ENCODE peak calls at places on chromosomes 6 and 20, in eight cellular contexts. One of them, this sample, is unnamed.

GRCh38 chr20:53959849-53960585 is 110.4 kb downstream of the BCAS1 start:
- DNase-seq in BJ: no peak
- DNase-seq in CD8-positive, alpha-beta T cell: no peak
- DNase-seq in B cell: no peak
- DNase-seq in AG10803: peak
- DNase-seq in Peyer's patch: no peak
- DNase-seq in GM06990: no peak
- DNase-seq in left ventricle myocardium inferior: peak
- DNase-seq in this sample: no peak

GRCh38 chr20:3352203-3352602 is 55.3 kb downstream of the DNAAF9 start:
- DNase-seq in BJ: no peak
- DNase-seq in CD8-positive, alpha-beta T cell: no peak
- DNase-seq in B cell: no peak
- DNase-seq in AG10803: no peak
- DNase-seq in Peyer's patch: no peak
- DNase-seq in GM06990: no peak
- DNase-seq in left ventricle myocardium inferior: no peak
- DNase-seq in this sample: no peak

GRCh38 chr20:45044084-45044573 is 56.8 kb downstream of the KCNS1 start:
- DNase-seq in BJ: no peak
- DNase-seq in CD8-positive, alpha-beta T cell: no peak
- DNase-seq in B cell: peak
- DNase-seq in AG10803: peak
- DNase-seq in Peyer's patch: no peak
- DNase-seq in GM06990: no peak
- DNase-seq in left ventricle myocardium inferior: no peak
- DNase-seq in this sample: peak

GRCh38 chr6:114718716-114719270 is 376.0 kb upstream of the HS3ST5 start:
- DNase-seq in BJ: no peak
- DNase-seq in CD8-positive, alpha-beta T cell: no peak
- DNase-seq in B cell: no peak
- DNase-seq in AG10803: no peak
- DNase-seq in Peyer's patch: no peak
- DNase-seq in GM06990: no peak
- DNase-seq in left ventricle myocardium inferior: no peak
- DNase-seq in this sample: no peak

GRCh38 chr6:111437573-111437972 is 45.4 kb downstream of the REV3L start:
- DNase-seq in BJ: no peak
- DNase-seq in CD8-positive, alpha-beta T cell: no peak
- DNase-seq in B cell: no peak
- DNase-seq in AG10803: no peak
- DNase-seq in Peyer's patch: no peak
- DNase-seq in GM06990: no peak
- DNase-seq in left ventricle myocardium inferior: no peak
- DNase-seq in this sample: no peak

GRCh38 chr20:38673261-38673660 is 51.0 kb upstream of the SLC32A1 start:
- DNase-seq in BJ: no peak
- DNase-seq in CD8-positive, alpha-beta T cell: no peak
- DNase-seq in B cell: no peak
- DNase-seq in AG10803: no peak
- DNase-seq in Peyer's patch: no peak
- DNase-seq in GM06990: no peak
- DNase-seq in left ventricle myocardium inferior: no peak
- DNase-seq in this sample: no peak

GRCh38 chr6:4305056-4305455 is 169.7 kb upstream of the ECI2 start:
- DNase-seq in BJ: no peak
- DNase-seq in CD8-positive, alpha-beta T cell: no peak
- DNase-seq in B cell: no peak
- DNase-seq in AG10803: no peak
- DNase-seq in Peyer's patch: no peak
- DNase-seq in GM06990: no peak
- DNase-seq in left ventricle myocardium inferior: no peak
- DNase-seq in this sample: no peak

GRCh38 chr20:32871622-32872160 is 13.0 kb downstream of the EFCAB8 start:
- DNase-seq in BJ: no peak
- DNase-seq in CD8-positive, alpha-beta T cell: no peak
- DNase-seq in B cell: no peak
- DNase-seq in AG10803: no peak
- DNase-seq in Peyer's patch: no peak
- DNase-seq in GM06990: no peak
- DNase-seq in left ventricle myocardium inferior: no peak
- DNase-seq in this sample: no peak

GRCh38 chr6:151067684-151068596 is 171.8 kb upstream of the AKAP12 start:
- DNase-seq in BJ: peak
- DNase-seq in CD8-positive, alpha-beta T cell: no peak
- DNase-seq in B cell: no peak
- DNase-seq in AG10803: peak
- DNase-seq in Peyer's patch: no peak
- DNase-seq in GM06990: no peak
- DNase-seq in left ventricle myocardium inferior: peak
- DNase-seq in this sample: no peak

GRCh38 chr6:34391711-34392496 is 565 bp downstream of the NUDT3 start:
- DNase-seq in BJ: no peak
- DNase-seq in CD8-positive, alpha-beta T cell: peak
- DNase-seq in B cell: peak
- DNase-seq in AG10803: peak
- DNase-seq in Peyer's patch: peak
- DNase-seq in GM06990: peak
- DNase-seq in left ventricle myocardium inferior: peak
- DNase-seq in this sample: peak

GRCh38 chr6:21972516-21972915 is 324.3 kb downstream of the PRL start:
- DNase-seq in BJ: no peak
- DNase-seq in CD8-positive, alpha-beta T cell: no peak
- DNase-seq in B cell: no peak
- DNase-seq in AG10803: no peak
- DNase-seq in Peyer's patch: no peak
- DNase-seq in GM06990: no peak
- DNase-seq in left ventricle myocardium inferior: no peak
- DNase-seq in this sample: no peak

GRCh38 chr6:110953633-110954303 is 4.7 kb upstream of the GTF3C6 start:
- DNase-seq in BJ: no peak
- DNase-seq in CD8-positive, alpha-beta T cell: no peak
- DNase-seq in B cell: no peak
- DNase-seq in AG10803: no peak
- DNase-seq in Peyer's patch: no peak
- DNase-seq in GM06990: no peak
- DNase-seq in left ventricle myocardium inferior: no peak
- DNase-seq in this sample: no peak

GRCh38 chr20:4418141-4418540 is 303.6 kb upstream of the PRND start:
- DNase-seq in BJ: no peak
- DNase-seq in CD8-positive, alpha-beta T cell: no peak
- DNase-seq in B cell: no peak
- DNase-seq in AG10803: no peak
- DNase-seq in Peyer's patch: no peak
- DNase-seq in GM06990: no peak
- DNase-seq in left ventricle myocardium inferior: no peak
- DNase-seq in this sample: no peak

GRCh38 chr6:116633685-116634084 is 17.4 kb downstream of the RSPH4A start:
- DNase-seq in BJ: no peak
- DNase-seq in CD8-positive, alpha-beta T cell: no peak
- DNase-seq in B cell: no peak
- DNase-seq in AG10803: no peak
- DNase-seq in Peyer's patch: no peak
- DNase-seq in GM06990: no peak
- DNase-seq in left ventricle myocardium inferior: no peak
- DNase-seq in this sample: no peak
- TF ChIP-seq CTCF in BJ: peak
- TF ChIP-seq CTCF in CD8-positive, alpha-beta T cell: no peak
- TF ChIP-seq CTCF in B cell: no peak
- TF ChIP-seq CTCF in AG10803: no peak
- TF ChIP-seq CTCF in Peyer's patch: no peak
- TF ChIP-seq CTCF in GM06990: peak
- TF ChIP-seq CTCF in left ventricle myocardium inferior: no peak
- TF ChIP-seq CTCF in this sample: peak

GRCh38 chr6:82085701-82086100 is 161.8 kb downstream of the IBTK start:
- DNase-seq in BJ: no peak
- DNase-seq in CD8-positive, alpha-beta T cell: no peak
- DNase-seq in B cell: no peak
- DNase-seq in AG10803: no peak
- DNase-seq in Peyer's patch: no peak
- DNase-seq in GM06990: no peak
- DNase-seq in left ventricle myocardium inferior: no peak
- DNase-seq in this sample: no peak
- TF ChIP-seq CTCF in BJ: no peak
- TF ChIP-seq CTCF in CD8-positive, alpha-beta T cell: no peak
- TF ChIP-seq CTCF in B cell: no peak
- TF ChIP-seq CTCF in AG10803: no peak
- TF ChIP-seq CTCF in Peyer's patch: no peak
- TF ChIP-seq CTCF in GM06990: no peak
- TF ChIP-seq CTCF in left ventricle myocardium inferior: no peak
- TF ChIP-seq CTCF in this sample: no peak

DNA sequence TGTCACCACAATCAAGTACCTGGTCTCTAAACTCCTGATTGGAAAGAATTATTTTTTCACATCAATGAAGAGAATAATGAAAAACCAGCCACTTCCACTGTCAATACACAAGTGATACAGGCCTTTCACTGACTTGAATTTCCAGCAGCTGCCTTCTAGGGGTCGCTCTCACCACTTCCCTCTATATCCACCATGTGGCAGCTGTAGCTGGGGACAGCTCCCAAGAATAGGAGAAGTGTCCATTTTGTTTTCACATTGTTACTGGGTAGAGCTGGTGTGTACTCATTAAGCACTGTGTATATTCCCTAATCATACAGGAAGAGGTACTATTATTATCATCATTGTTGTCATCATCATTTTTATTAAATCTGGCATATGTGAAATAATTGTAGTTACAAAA is 438.4 kb upstream of the SPTLC3 start:
- DNase-seq in BJ: no peak
- DNase-seq in CD8-positive, alpha-beta T cell: no peak
- DNase-seq in B cell: no peak
- DNase-seq in AG10803: no peak
- DNase-seq in Peyer's patch: no peak
- DNase-seq in GM06990: no peak
- DNase-seq in left ventricle myocardium inferior: no peak
- DNase-seq in this sample: no peak
- TF ChIP-seq CTCF in BJ: no peak
- TF ChIP-seq CTCF in CD8-positive, alpha-beta T cell: no peak
- TF ChIP-seq CTCF in B cell: no peak
- TF ChIP-seq CTCF in AG10803: no peak
- TF ChIP-seq CTCF in Peyer's patch: no peak
- TF ChIP-seq CTCF in GM06990: no peak
- TF ChIP-seq CTCF in left ventricle myocardium inferior: no peak
- TF ChIP-seq CTCF in this sample: no peak

GRCh38 chr6:79613912-79614311 is 17.2 kb upstream of the SH3BGRL2 start:
- DNase-seq in BJ: no peak
- DNase-seq in CD8-positive, alpha-beta T cell: no peak
- DNase-seq in B cell: no peak
- DNase-seq in AG10803: no peak
- DNase-seq in Peyer's patch: no peak
- DNase-seq in GM06990: no peak
- DNase-seq in left ventricle myocardium inferior: no peak
- DNase-seq in this sample: no peak
- TF ChIP-seq CTCF in BJ: no peak
- TF ChIP-seq CTCF in CD8-positive, alpha-beta T cell: no peak
- TF ChIP-seq CTCF in B cell: no peak
- TF ChIP-seq CTCF in AG10803: no peak
- TF ChIP-seq CTCF in Peyer's patch: no peak
- TF ChIP-seq CTCF in GM06990: no peak
- TF ChIP-seq CTCF in left ventricle myocardium inferior: no peak
- TF ChIP-seq CTCF in this sample: no peak

GRCh38 chr20:51014797-51015722 is 7.8 kb downstream of the KCNG1 start:
- DNase-seq in BJ: no peak
- DNase-seq in CD8-positive, alpha-beta T cell: no peak
- DNase-seq in B cell: no peak
- DNase-seq in AG10803: peak
- DNase-seq in Peyer's patch: no peak
- DNase-seq in GM06990: no peak
- DNase-seq in left ventricle myocardium inferior: no peak
- DNase-seq in this sample: peak
- TF ChIP-seq CTCF in BJ: peak
- TF ChIP-seq CTCF in CD8-positive, alpha-beta T cell: no peak
- TF ChIP-seq CTCF in B cell: no peak
- TF ChIP-seq CTCF in AG10803: peak
- TF ChIP-seq CTCF in Peyer's patch: no peak
- TF ChIP-seq CTCF in GM06990: peak
- TF ChIP-seq CTCF in left ventricle myocardium inferior: peak
- TF ChIP-seq CTCF in this sample: peak

GRCh38 chr20:18718129-18718528 is 95.5 kb upstream of the SCP2D1 start:
- DNase-seq in BJ: no peak
- DNase-seq in CD8-positive, alpha-beta T cell: no peak
- DNase-seq in B cell: no peak
- DNase-seq in AG10803: no peak
- DNase-seq in Peyer's patch: no peak
- DNase-seq in GM06990: no peak
- DNase-seq in left ventricle myocardium inferior: no peak
- DNase-seq in this sample: no peak
- TF ChIP-seq CTCF in BJ: no peak
- TF ChIP-seq CTCF in CD8-positive, alpha-beta T cell: no peak
- TF ChIP-seq CTCF in B cell: no peak
- TF ChIP-seq CTCF in AG10803: no peak
- TF ChIP-seq CTCF in Peyer's patch: no peak
- TF ChIP-seq CTCF in GM06990: peak
- TF ChIP-seq CTCF in left ventricle myocardium inferior: no peak
- TF ChIP-seq CTCF in this sample: peak

GRCh38 chr20:23456873-23457272 is 4.2 kb upstream of the CST11 start:
- DNase-seq in BJ: no peak
- DNase-seq in CD8-positive, alpha-beta T cell: no peak
- DNase-seq in B cell: no peak
- DNase-seq in AG10803: no peak
- DNase-seq in Peyer's patch: no peak
- DNase-seq in GM06990: no peak
- DNase-seq in left ventricle myocardium inferior: no peak
- DNase-seq in this sample: no peak
- TF ChIP-seq CTCF in BJ: no peak
- TF ChIP-seq CTCF in CD8-positive, alpha-beta T cell: no peak
- TF ChIP-seq CTCF in B cell: no peak
- TF ChIP-seq CTCF in AG10803: no peak
- TF ChIP-seq CTCF in Peyer's patch: no peak
- TF ChIP-seq CTCF in GM06990: no peak
- TF ChIP-seq CTCF in left ventricle myocardium inferior: no peak
- TF ChIP-seq CTCF in this sample: no peak

GRCh38 chr6:45310118-45310788 is 17.9 kb upstream of the RUNX2 start:
- DNase-seq in BJ: no peak
- DNase-seq in CD8-positive, alpha-beta T cell: peak
- DNase-seq in B cell: no peak
- DNase-seq in AG10803: no peak
- DNase-seq in Peyer's patch: peak
- DNase-seq in GM06990: no peak
- DNase-seq in left ventricle myocardium inferior: no peak
- DNase-seq in this sample: no peak
- TF ChIP-seq CTCF in BJ: no peak
- TF ChIP-seq CTCF in CD8-positive, alpha-beta T cell: no peak
- TF ChIP-seq CTCF in B cell: no peak
- TF ChIP-seq CTCF in AG10803: no peak
- TF ChIP-seq CTCF in Peyer's patch: no peak
- TF ChIP-seq CTCF in GM06990: no peak
- TF ChIP-seq CTCF in left ventricle myocardium inferior: no peak
- TF ChIP-seq CTCF in this sample: no peak